ENCODE peak calls at places on chromosome 10, in seven cellular contexts. U, H, R, I, T, D and Z are unnamed samples.

GRCh38 chr10:61244261-61244775 is 208.9 kb downstream of the TMEM26 start:
- DNase-seq in T (no peak), I (no peak), U (no peak), H (no peak), R (no peak), D (no peak), Z (no peak)

GRCh38 chr10:117594722-117595121 is 52.2 kb downstream of the EMX2 start:
- DNase-seq in D (no peak), I (peak; percentile 18), U (no peak), R (no peak), T (no peak), H (no peak), Z (no peak)

GRCh38 chr10:77441541-77442175 is 195.9 kb downstream of the KCNMA1 start:
- DNase-seq in R (no peak), U (no peak), D (no peak), T (no peak), H (no peak), I (no peak), Z (no peak)

GRCh38 chr10:34294137-34294536 is 521.0 kb downstream of the PARD3 start:
- DNase-seq in T (no peak), I (no peak), H (no peak), R (no peak), D (no peak), U (no peak), Z (no peak)

GRCh38 chr10:80453715-80454525 is at the start of gene TSPAN14:
- DNase-seq in U (peak; percentile 44), D (peak; percentile 73), T (peak; percentile 90), R (peak; percentile 98), H (peak; percentile 87), I (peak; percentile 70), Z (peak; percentile 76)

GRCh38 chr10:117539903-117540639 is 2.5 kb upstream of the EMX2 start:
- DNase-seq in T (no peak), I (no peak), R (no peak), H (no peak), D (no peak), U (no peak), Z (no peak)

GRCh38 chr10:119761106-119761505 is 35.3 kb downstream of the INPP5F start:
- DNase-seq in T (no peak), D (no peak), I (peak; percentile 80), U (no peak), H (no peak), R (no peak), Z (peak; percentile 79)

GRCh38 chr10:69847458-69847857 is 45.8 kb downstream of the COL13A1 start:
- DNase-seq in T (no peak), U (no peak), R (no peak), I (no peak), D (no peak), H (no peak), Z (no peak)

GRCh38 chr10:118955531-118956252 is 73.8 kb upstream of the NANOS1 start:
- DNase-seq in I (no peak), D (no peak), H (no peak), T (no peak), U (no peak), R (no peak), Z (no peak)

GRCh38 chr10:102914781-102915180 is 3.3 kb upstream of the CNNM2 start:
- DNase-seq in I (no peak), H (no peak), D (no peak), U (no peak), T (no peak), R (no peak), Z (no peak)

GRCh38 chr10:60769406-60769805 is 8.9 kb upstream of the CDK1 start:
- DNase-seq in H (no peak), I (no peak), U (no peak), R (no peak), T (no peak), D (no peak), Z (no peak)

DNA sequence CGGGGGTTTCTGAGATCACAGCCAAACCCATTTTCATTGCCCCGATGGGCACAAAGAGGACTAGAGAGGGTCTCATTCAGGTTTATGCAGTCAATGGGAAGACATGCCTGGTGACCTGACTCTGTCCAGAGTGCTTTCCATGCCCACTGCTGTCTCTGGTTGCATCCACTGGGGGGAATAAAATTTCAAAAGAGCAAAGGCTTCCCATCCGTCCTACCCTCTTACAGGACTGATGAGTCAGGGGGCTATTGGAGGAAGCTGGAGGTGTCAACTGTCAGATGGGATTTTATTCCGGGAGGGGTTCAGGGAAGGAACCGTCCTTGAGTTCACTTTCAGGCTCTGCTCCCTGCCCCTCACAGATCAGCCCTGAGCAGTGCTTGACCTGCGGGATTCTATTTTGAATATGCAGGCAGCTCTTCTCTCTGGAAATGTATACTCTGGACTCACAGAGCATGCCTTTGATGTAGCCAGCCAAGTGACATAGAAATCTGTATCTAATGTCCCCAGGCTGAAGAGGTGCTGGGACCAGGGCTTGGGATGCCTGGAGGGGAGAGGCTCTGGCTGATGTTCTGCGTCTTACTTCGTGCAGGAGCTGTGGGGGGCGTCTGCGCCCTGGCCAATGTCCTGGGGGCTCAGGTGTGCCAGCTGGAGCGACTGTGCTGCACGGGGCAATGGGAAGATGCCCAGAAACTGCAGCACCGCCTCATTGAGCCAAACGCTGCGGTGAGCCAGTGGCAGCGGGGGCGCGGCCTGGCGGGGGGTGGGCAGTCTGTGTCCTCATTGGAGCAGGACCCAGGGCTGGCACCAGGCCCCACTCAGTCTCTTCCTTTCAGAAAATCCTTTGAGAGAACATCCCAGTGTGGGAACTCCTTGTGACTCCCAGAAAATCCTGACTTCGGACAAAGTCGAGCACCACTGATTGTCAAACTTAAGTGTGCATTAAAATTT is 12.0 kb downstream of the C10orf62 start:
- DNase-seq in I (no peak), D (peak; percentile 50), U (no peak), R (no peak), T (peak; percentile 44), H (no peak), Z (no peak)
- H3K4me3 ChIP-seq in I (no peak overlapping the region), D (no peak overlapping the region), U (no peak overlapping the region), R (no peak overlapping the region), T (no peak overlapping the region), H (no peak overlapping the region), Z (no peak overlapping the region)

GRCh38 chr10:128739937-128740336 is 613.7 kb upstream of the MKI67 start:
- DNase-seq in D (no peak), T (no peak), U (no peak), H (no peak), R (peak; percentile 7), I (no peak), Z (no peak)
- TF ChIP-seq CTCF in D (no peak), T (no peak), U (no peak), H (no peak), R (peak; percentile 56), I (no peak), Z (no peak)

GRCh38 chr10:12704488-12704887 is 297.0 kb downstream of the CCDC3 start:
- DNase-seq in I (no peak), T (no peak), U (no peak), H (no peak), R (no peak), D (no peak), Z (no peak)
- H3K4me3 ChIP-seq in I (no peak overlapping the region), T (no peak overlapping the region), U (no peak overlapping the region), H (no peak overlapping the region), R (no peak overlapping the region), D (no peak overlapping the region), Z (no peak overlapping the region)

GRCh38 chr10:18690541-18690940 is 31.3 kb downstream of the ARL5B start:
- DNase-seq in H (no peak), U (no peak), D (no peak), R (no peak), T (no peak), I (no peak), Z (no peak)

GRCh38 chr10:18687195-18687594 is 28.0 kb downstream of the ARL5B start:
- DNase-seq in R (no peak), U (no peak), H (no peak), I (no peak), T (no peak), D (no peak), Z (no peak)

GRCh38 chr10:18685555-18685954 is 26.3 kb downstream of the ARL5B start:
- DNase-seq in I (no peak), R (no peak), T (no peak), H (no peak), D (no peak), U (no peak), Z (no peak)

GRCh38 chr10:18687706-18688105 is 28.5 kb downstream of the ARL5B start:
- DNase-seq in H (no peak), I (no peak), U (no peak), D (no peak), T (no peak), R (no peak), Z (no peak)

GRCh38 chr10:18689498-18689897 is 30.3 kb downstream of the ARL5B start:
- DNase-seq in U (no peak), D (no peak), I (peak; percentile 55), H (no peak), T (no peak), R (no peak), Z (peak; percentile 61)
- TF ChIP-seq CTCF in U (peak; percentile 20), D (no peak), I (peak; percentile 50), H (peak; percentile 68), T (no peak), R (no peak), Z (peak; percentile 27)

GRCh38 chr10:123136806-123137642 is 1.3 kb downstream of the HMX3 start:
- DNase-seq in I (no peak), T (no peak), R (peak; percentile 25), H (no peak), U (no peak), D (no peak), Z (peak; percentile 45)

GRCh38 chr10:123136221-123136805 is 543 bp downstream of the HMX3 start:
- DNase-seq in D (no peak), I (no peak), U (no peak), T (no peak), R (peak; percentile 35), H (no peak), Z (no peak)

GRCh38 chr10:123134915-123135414 is 805 bp upstream of the HMX3 start:
- DNase-seq in I (no peak), H (no peak), R (peak; percentile 90), D (no peak), T (no peak), U (no peak), Z (no peak)

GRCh38 chr10:123134058-123134914 is 1.5 kb upstream of the HMX3 start:
- DNase-seq in R (peak; percentile 20), H (no peak), I (no peak), T (no peak), U (no peak), D (no peak), Z (peak; percentile 27)

DNA sequence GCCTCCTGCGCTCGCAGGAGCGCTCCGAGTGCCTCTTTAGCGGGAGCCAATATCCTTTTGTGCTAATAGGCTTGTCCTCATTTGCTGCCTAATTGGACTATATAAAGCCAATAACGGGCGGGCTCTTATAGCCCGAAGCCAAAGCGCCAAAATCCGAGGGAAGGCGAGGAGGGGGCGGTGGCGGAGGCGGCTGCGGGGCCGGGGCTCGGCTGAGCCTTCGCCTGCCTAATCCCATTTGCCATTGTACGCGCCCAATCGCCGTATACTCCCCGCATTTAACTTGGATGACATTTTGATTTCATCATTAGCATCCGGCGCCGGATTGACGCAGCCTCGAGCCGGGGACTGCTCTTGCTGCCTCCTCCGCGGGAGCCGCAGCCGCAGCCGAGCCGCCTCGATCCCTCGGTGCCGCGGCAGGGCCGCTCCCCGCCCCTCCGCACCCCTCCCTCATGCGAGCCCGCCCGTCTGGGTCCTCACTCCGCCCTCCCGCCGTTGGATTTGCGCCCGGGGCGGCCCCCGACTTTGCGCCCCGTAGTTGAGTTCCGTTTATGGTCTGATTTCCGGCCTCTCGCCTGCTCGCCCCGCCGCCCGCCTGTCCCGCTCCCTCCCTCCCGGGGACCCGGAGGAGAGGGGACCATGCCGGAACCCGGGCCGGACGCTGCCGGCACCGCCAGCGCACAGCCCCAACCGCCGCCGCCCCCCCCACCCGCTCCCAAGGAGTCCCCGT is at the start of gene HMX3:
- DNase-seq in I (peak; percentile 49), H (no peak), R (peak; percentile 63), U (no peak), D (no peak), T (no peak), Z (peak; percentile 54)
- H3K4me3 ChIP-seq in I (no peak within 1 kb of the TSS), H (peak within 1 kb of the TSS; percentile 34), R (peak within 1 kb of the TSS; percentile 73), U (peak within 1 kb of the TSS; percentile 27), D (peak within 1 kb of the TSS; percentile 68), T (peak within 1 kb of the TSS; percentile 48), Z (peak within 1 kb of the TSS; percentile 22)